ENCODE peak calls at places on chromosomes 11 and 22, in eight cellular contexts. D is ELR; I is stimulated activated CD4-positive, alpha-beta T cell treated with anti-CD3 and anti-CD28 coated beads, Interleukin-4, amount 100 ng/mL, for 24 hours; V is bronchial epithelial cell; M is IMR-90; C is SK-N-DZ; Y is globus pallidus; H is NCI-H1930. B is an unnamed sample.
A peak's percentile ranks its signal among the peaks of the same experiment; 100 is the strongest.

GRCh38 chr11:9529333-9529648 is 44.2 kb upstream of the WEE1 start:
- DNase-seq in H (no peak), Y (no peak), D (no peak), M (no peak), V (no peak), I (no peak), C (no peak), B (no peak)

GRCh38 chr11:58719406-58720117 is 12.2 kb downstream of the GLYAT start:
- DNase-seq in D (no peak), I (no peak), C (no peak), Y (no peak), V (no peak), H (no peak), M (no peak), B (no peak)

GRCh38 chr11:13463779-13464290 is 813 bp upstream of the BTBD10 start:
- DNase-seq in Y (no peak), D (no peak), I (no peak), M (no peak), H (no peak), V (peak; percentile 18), C (peak; percentile 15), B (no peak)

GRCh38 chr11:18392434-18393321 is 1.7 kb upstream of the LDHA start:
- DNase-seq in D (no peak), I (no peak), V (no peak), Y (no peak), H (no peak), C (no peak), M (no peak), B (no peak)

GRCh38 chr11:117523680-117524079 is 196.0 kb downstream of the CEP164 start:
- DNase-seq in H (no peak), I (no peak), V (peak; percentile 38), Y (no peak), D (peak; percentile 75), M (peak; percentile 58), C (no peak), B (peak; percentile 9)

GRCh38 chr22:37321288-37321687 is 39.0 kb downstream of the CYTH4 start:
- DNase-seq in C (no peak), D (no peak), H (no peak), V (peak; percentile 56), Y (no peak), I (no peak), M (no peak), B (no peak)

GRCh38 chr22:29139965-29140782 is 65.5 kb upstream of the EMID1 start:
- DNase-seq in Y (no peak), I (no peak), H (no peak), M (peak; percentile 58), V (no peak), C (no peak), D (no peak), B (no peak)

GRCh38 chr11:64209563-64209843 is 3.0 kb downstream of the FERMT3 start:
- DNase-seq in V (no peak), I (no peak), C (no peak), D (no peak), H (no peak), M (no peak), Y (no peak), B (no peak)

GRCh38 chr11:37995886-37996285 is 1397.8 kb upstream of the RAG2 start:
- DNase-seq in H (no peak), I (no peak), M (no peak), V (peak; percentile 68), C (no peak), D (no peak), Y (no peak), B (no peak)

GRCh38 chr11:76459299-76459698 is 14.5 kb downstream of the EMSY start:
- DNase-seq in V (peak; percentile 23), H (no peak), C (no peak), Y (no peak), D (peak; percentile 38), M (no peak), I (no peak), B (no peak)

GRCh38 chr22:40716116-40716515 is 36.8 kb downstream of the MCHR1 start:
- DNase-seq in I (no peak), Y (no peak), D (no peak), M (no peak), C (no peak), V (no peak), H (no peak), B (no peak)

GRCh38 chr11:133503776-133504175 is 28.5 kb downstream of the OPCML start:
- DNase-seq in M (no peak), I (no peak), V (no peak), Y (no peak), H (no peak), C (no peak), D (no peak), B (no peak)

GRCh38 chr22:38177926-38178604 is 3.6 kb downstream of the PLA2G6 start:
- DNase-seq in V (peak; percentile 63), D (peak; percentile 94), Y (peak; percentile 77), I (no peak), C (no peak), M (peak; percentile 89), H (peak; percentile 55), B (peak; percentile 44)